ENCODE peak calls at places on chromosomes 16 and 17, in seven cellular contexts. U is heart right ventricle; L is HuH-7.5; K is stimulated activated CD8-positive, alpha-beta memory T cell treated with anti-CD3 and anti-CD28 coated beads, Interleukin-15, amount 100 ng/mL, for 48 hours; O is RPMI7951; G is NAMALWA; B is tibial artery. T is an unnamed sample.

GRCh38 chr17:47844814-47845453 is 3.9 kb upstream of the SCRN2 start:
- DNase-seq in L (peak), B (no peak), K (no peak), G (peak), O (no peak), U (no peak), T (no peak)

GRCh38 chr17:32222621-32223020 is 43.0 kb upstream of the RHBDL3 start:
- DNase-seq in L (no peak), U (no peak), B (no peak), O (no peak), K (no peak), G (no peak), T (no peak)

GRCh38 chr16:89847056-89847929 is 19.0 kb downstream of the SPIRE2 start:
- DNase-seq in U (no peak), K (no peak), O (no peak), G (no peak), B (no peak), L (no peak), T (no peak)

GRCh38 chr17:29102741-29103181 is 59.8 kb downstream of the PIPOX start:
- DNase-seq in G (no peak), K (no peak), B (no peak), U (peak), O (peak), L (no peak), T (no peak)

GRCh38 chr17:39818282-39819000 is 45.7 kb downstream of the IKZF3 start:
- DNase-seq in L (no peak), B (no peak), K (no peak), U (no peak), O (no peak), G (no peak), T (peak)

GRCh38 chr16:88421301-88421700 is 31.8 kb upstream of the ZFPM1 start:
- DNase-seq in O (no peak), B (no peak), G (no peak), U (no peak), K (no peak), L (no peak), T (no peak)

GRCh38 chr17:71084219-71084618 is 914.9 kb downstream of the KCNJ2 start:
- DNase-seq in B (no peak), L (peak), K (no peak), G (peak), O (peak), U (no peak), T (peak)

GRCh38 chr16:11014159-11014558 is 69.8 kb downstream of the CLEC16A start:
- DNase-seq in G (no peak), O (peak), B (no peak), L (no peak), U (no peak), K (no peak), T (no peak)

GRCh38 chr17:2547176-2547575 is 35.5 kb upstream of the METTL16 start:
- DNase-seq in G (no peak), B (no peak), L (no peak), K (no peak), O (peak), U (no peak), T (no peak)

GRCh38 chr17:78997881-78998280 is 11.7 kb downstream of the CANT1 start:
- DNase-seq in L (no peak), K (no peak), U (no peak), O (no peak), B (peak), G (no peak), T (no peak)

GRCh38 chr17:67754001-67754400 is 36.3 kb downstream of the NOL11 start:
- DNase-seq in U (no peak), B (no peak), G (no peak), K (no peak), O (no peak), L (no peak), T (no peak)

T was measured in RPMI8226.